ENCODE peak calls at places on chromosomes 7 and 10, in five cellular contexts. One of them, this sample, is unnamed.

GRCh38 chr10:43795639-43796038 is 147.0 kb upstream of the ZNF32 start:
- DNase-seq in HFF-Myc: no peak
- DNase-seq in SK-N-MC: no peak
- DNase-seq in osteocyte: no peak
- DNase-seq in fibroblast of mammary gland: no peak
- DNase-seq in this sample: no peak

GRCh38 chr10:110336111-110336721 is 31.5 kb upstream of the SMNDC1 start:
- DNase-seq in HFF-Myc: peak; percentile 91
- DNase-seq in SK-N-MC: no peak
- DNase-seq in osteocyte: no peak
- DNase-seq in fibroblast of mammary gland: peak; percentile 99
- DNase-seq in this sample: no peak

GRCh38 chr10:31034041-31034918 is 2.6 kb upstream of the ZNF438 start:
- DNase-seq in osteocyte: no peak
- DNase-seq in HFF-Myc: peak; percentile 75
- DNase-seq in fibroblast of mammary gland: peak; percentile 96
- DNase-seq in SK-N-MC: no peak
- DNase-seq in this sample: no peak

GRCh38 chr7:137606061-137606674 is 240.6 kb downstream of the DGKI start:
- DNase-seq in osteocyte: no peak
- DNase-seq in SK-N-MC: peak; percentile 53
- DNase-seq in fibroblast of mammary gland: peak; percentile 71
- DNase-seq in HFF-Myc: peak; percentile 39
- DNase-seq in this sample: no peak

GRCh38 chr10:51046668-51047067 is 27.6 kb upstream of the PRKG1 start:
- DNase-seq in SK-N-MC: no peak
- DNase-seq in HFF-Myc: no peak
- DNase-seq in fibroblast of mammary gland: peak; percentile 22
- DNase-seq in osteocyte: no peak
- DNase-seq in this sample: no peak

GRCh38 chr10:116829711-116830110 is 19.6 kb upstream of the ENO4 start:
- DNase-seq in fibroblast of mammary gland: no peak
- DNase-seq in HFF-Myc: no peak
- DNase-seq in osteocyte: no peak
- DNase-seq in SK-N-MC: no peak
- DNase-seq in this sample: no peak

GRCh38 chr10:71634531-71635164 is 84.9 kb downstream of the C10orf105 start:
- DNase-seq in SK-N-MC: no peak
- DNase-seq in osteocyte: no peak
- DNase-seq in HFF-Myc: no peak
- DNase-seq in fibroblast of mammary gland: no peak
- DNase-seq in this sample: no peak

GRCh38 chr7:25196132-25196896 is 32.0 kb downstream of the NPVF start:
- DNase-seq in HFF-Myc: no peak
- DNase-seq in SK-N-MC: no peak
- DNase-seq in fibroblast of mammary gland: no peak
- DNase-seq in osteocyte: no peak
- DNase-seq in this sample: no peak

GRCh38 chr10:21490028-21490427 is 35.5 kb downstream of the SKIDA1 start:
- DNase-seq in SK-N-MC: no peak
- DNase-seq in osteocyte: no peak
- DNase-seq in HFF-Myc: no peak
- DNase-seq in fibroblast of mammary gland: no peak
- DNase-seq in this sample: no peak

GRCh38 chr7:150410131-150410530 is 31.0 kb downstream of the ZNF775 start:
- DNase-seq in SK-N-MC: no peak
- DNase-seq in fibroblast of mammary gland: no peak
- DNase-seq in osteocyte: no peak
- DNase-seq in HFF-Myc: no peak
- DNase-seq in this sample: no peak

GRCh38 chr10:70096016-70096704 is 36.5 kb downstream of the AIFM2 start:
- DNase-seq in HFF-Myc: no peak
- DNase-seq in osteocyte: no peak
- DNase-seq in SK-N-MC: no peak
- DNase-seq in fibroblast of mammary gland: no peak
- DNase-seq in this sample: no peak

GRCh38 chr7:115546790-115547189 is 483.8 kb downstream of the TFEC start:
- DNase-seq in HFF-Myc: no peak
- DNase-seq in fibroblast of mammary gland: no peak
- DNase-seq in osteocyte: no peak
- DNase-seq in SK-N-MC: no peak
- DNase-seq in this sample: no peak

GRCh38 chr7:99625321-99625720 is 8.6 kb downstream of the ZSCAN25 start:
- DNase-seq in osteocyte: peak; percentile 48
- DNase-seq in SK-N-MC: no peak
- DNase-seq in fibroblast of mammary gland: no peak
- DNase-seq in HFF-Myc: no peak
- DNase-seq in this sample: no peak

GRCh38 chr10:52499281-52499680 is 185.2 kb downstream of the DKK1 start:
- DNase-seq in osteocyte: no peak
- DNase-seq in HFF-Myc: no peak
- DNase-seq in fibroblast of mammary gland: no peak
- DNase-seq in SK-N-MC: no peak
- DNase-seq in this sample: no peak

GRCh38 chr10:15341502-15342128 is 29.5 kb downstream of the FAM171A1 start:
- DNase-seq in osteocyte: no peak
- DNase-seq in fibroblast of mammary gland: no peak
- DNase-seq in HFF-Myc: no peak
- DNase-seq in SK-N-MC: no peak
- DNase-seq in this sample: no peak

GRCh38 chr7:101681170-101682007 is 52.3 kb upstream of the MYL10 start:
- DNase-seq in osteocyte: peak; percentile 89
- DNase-seq in fibroblast of mammary gland: peak; percentile 84
- DNase-seq in SK-N-MC: no peak
- DNase-seq in HFF-Myc: peak; percentile 37
- DNase-seq in this sample: peak; percentile 34

GRCh38 chr10:58479016-58479415 is 33.7 kb upstream of the BICC1 start:
- DNase-seq in osteocyte: no peak
- DNase-seq in SK-N-MC: no peak
- DNase-seq in HFF-Myc: no peak
- DNase-seq in fibroblast of mammary gland: no peak
- DNase-seq in this sample: no peak

GRCh38 chr7:23680417-23681405 is 712 bp downstream of the FAM221A start:
- DNase-seq in fibroblast of mammary gland: peak; percentile 63
- DNase-seq in osteocyte: no peak
- DNase-seq in SK-N-MC: no peak
- DNase-seq in HFF-Myc: no peak
- DNase-seq in this sample: peak; percentile 75

GRCh38 chr10:61301560-61301959 is 151.6 kb downstream of the TMEM26 start:
- DNase-seq in HFF-Myc: no peak
- DNase-seq in osteocyte: no peak
- DNase-seq in fibroblast of mammary gland: no peak
- DNase-seq in SK-N-MC: no peak
- DNase-seq in this sample: no peak

GRCh38 chr7:102872460-102872859 is 40.3 kb upstream of the LRRC17 start:
- DNase-seq in osteocyte: no peak
- DNase-seq in HFF-Myc: peak; percentile 64
- DNase-seq in SK-N-MC: no peak
- DNase-seq in fibroblast of mammary gland: peak; percentile 96
- DNase-seq in this sample: no peak

GRCh38 chr10:28906011-28906411 is 228.7 kb downstream of the BAMBI start:
- DNase-seq in HFF-Myc: no peak
- DNase-seq in fibroblast of mammary gland: no peak
- DNase-seq in osteocyte: no peak
- DNase-seq in SK-N-MC: no peak
- DNase-seq in this sample: no peak

GRCh38 chr7:114979388-114979787 is 57.5 kb downstream of the MDFIC start:
- DNase-seq in fibroblast of mammary gland: peak; percentile 58
- DNase-seq in osteocyte: no peak
- DNase-seq in SK-N-MC: no peak
- DNase-seq in HFF-Myc: no peak
- DNase-seq in this sample: peak; percentile 44

GRCh38 chr10:13117842-13118783 is 18.1 kb downstream of the OPTN start:
- DNase-seq in SK-N-MC: no peak
- DNase-seq in HFF-Myc: no peak
- DNase-seq in osteocyte: no peak
- DNase-seq in fibroblast of mammary gland: no peak
- DNase-seq in this sample: no peak

GRCh38 chr7:53121374-53121773 is 85.9 kb downstream of the POM121L12 start:
- DNase-seq in HFF-Myc: no peak
- DNase-seq in osteocyte: no peak
- DNase-seq in fibroblast of mammary gland: no peak
- DNase-seq in SK-N-MC: no peak
- DNase-seq in this sample: no peak

GRCh38 chr7:119842337-119842736 is 430.6 kb upstream of the KCND2 start:
- DNase-seq in SK-N-MC: no peak
- DNase-seq in osteocyte: no peak
- DNase-seq in fibroblast of mammary gland: no peak
- DNase-seq in HFF-Myc: no peak
- DNase-seq in this sample: no peak

This sample was measured in lung.